ENCODE peak calls at places on chromosomes 1 and 21, in six cellular contexts. M is mammary epithelial cell, A is endothelial cell of umbilical vein, F is GM23248, E is HCT116, O is neuronal stem cell. K is an unnamed sample.

GRCh38 chr1:115021145-115021544 is 8.5 kb upstream of the TSHB start:
- DNase-seq in M (no peak), A (no peak), F (no peak), E (no peak), O (no peak), K (no peak)

GRCh38 chr21:31220567-31220966 is 123.5 kb downstream of the TIAM1 start:
- DNase-seq in M (peak; percentile 84), A (no peak), F (peak; percentile 90), E (no peak), O (peak; percentile 38), K (no peak)

GRCh38 chr21:29080454-29080930 is 7.0 kb upstream of the CCT8 start:
- DNase-seq in M (no peak), A (peak; percentile 28), F (no peak), E (no peak), O (no peak), K (no peak)

GRCh38 chr1:117366281-117366981 is 818 bp upstream of the MAN1A2 start:
- DNase-seq in M (peak; percentile 75), A (peak; percentile 79), F (peak; percentile 90), E (no peak), O (peak; percentile 79), K (peak; percentile 83)

GRCh38 chr1:232029297-232029696 is 402.7 kb downstream of the DISC1 start:
- DNase-seq in M (no peak), A (no peak), F (no peak), E (no peak), O (no peak), K (no peak)

GRCh38 chr1:33876970-33877680 is 13.2 kb downstream of the HMGB4 start:
- DNase-seq in M (no peak), A (no peak), F (peak; percentile 98), E (no peak), O (no peak), K (no peak)

GRCh38 chr1:9473032-9473792 is 66.1 kb upstream of the SLC25A33 start:
- DNase-seq in M (peak; percentile 93), A (peak; percentile 24), F (peak; percentile 98), E (peak; percentile 12), O (no peak), K (peak; percentile 76)

GRCh38 chr1:72186733-72187307 is 95.5 kb downstream of the NEGR1 start:
- DNase-seq in M (peak; percentile 19), A (peak; percentile 51), F (peak; percentile 53), E (no peak), O (no peak), K (no peak)

GRCh38 chr1:227999056-227999930 is 7.5 kb upstream of the WNT3A start:
- DNase-seq in M (peak; percentile 68), A (peak; percentile 71), F (peak; percentile 87), E (peak; percentile 71), O (peak; percentile 61), K (peak; percentile 67)

GRCh38 chr1:225919906-225920305 is 4.1 kb downstream of the PYCR2 start:
- DNase-seq in M (peak; percentile 83), A (peak; percentile 95), F (peak; percentile 83), E (no peak), O (no peak), K (no peak)

GRCh38 chr1:79663916-79664315 is 657.4 kb upstream of the ADGRL4 start:
- DNase-seq in M (no peak), A (no peak), F (no peak), E (no peak), O (peak; percentile 14), K (no peak)

GRCh38 chr1:231643333-231644237 is 17.0 kb downstream of the DISC1 start:
- DNase-seq in M (no peak), A (no peak), F (no peak), E (no peak), O (no peak), K (no peak)

GRCh38 chr1:200409203-200409760 is 554 bp downstream of the ZNF281 start:
- DNase-seq in M (no peak), A (peak; percentile 59), F (peak; percentile 56), E (no peak), O (no peak), K (peak; percentile 38)

GRCh38 chr1:14737561-14738094 is 139.1 kb downstream of the KAZN start:
- DNase-seq in M (no peak), A (no peak), F (no peak), E (no peak), O (no peak), K (no peak)

GRCh38 chr21:44392185-44392584 is 38.8 kb downstream of the TRPM2 start:
- DNase-seq in M (no peak), A (no peak), F (no peak), E (no peak), O (no peak), K (no peak)

GRCh38 chr1:96521994-96522760 is 199.4 kb upstream of the PTBP2 start:
- DNase-seq in M (peak; percentile 54), A (no peak), F (peak; percentile 71), E (no peak), O (no peak), K (no peak)

GRCh38 chr1:5992814-5993552 is 758 bp upstream of the NPHP4 start:
- DNase-seq in M (no peak), A (no peak), F (peak; percentile 47), E (no peak), O (no peak), K (no peak)

GRCh38 chr21:15400905-15401304 is 328.9 kb upstream of the USP25 start:
- DNase-seq in M (peak; percentile 22), A (peak; percentile 2), F (no peak), E (no peak), O (no peak), K (no peak)

GRCh38 chr21:22961248-22961647 is 1963.0 kb downstream of the NCAM2 start:
- DNase-seq in M (no peak), A (no peak), F (no peak), E (no peak), O (no peak), K (no peak)

GRCh38 chr1:240092301-240093119 is 827 bp downstream of the FMN2 start:
- DNase-seq in M (peak; percentile 4), A (peak; percentile 38), F (peak; percentile 88), E (no peak), O (peak; percentile 44), K (peak; percentile 23)

GRCh38 chr1:15584489-15585363 is at the start of gene AGMAT:
- DNase-seq in M (no peak), A (peak; percentile 16), F (peak; percentile 64), E (no peak), O (no peak), K (peak; percentile 76)

GRCh38 chr21:23534833-23535232 is 2072.4 kb downstream of the MRPL39 start:
- DNase-seq in M (no peak), A (no peak), F (no peak), E (no peak), O (no peak), K (no peak)

GRCh38 chr1:244288663-244289062 is 163.0 kb downstream of the ADSS2 start:
- DNase-seq in M (no peak), A (no peak), F (no peak), E (no peak), O (no peak), K (no peak)

GRCh38 chr1:145997156-145998023 is 1.0 kb upstream of the TXNIP start:
- DNase-seq in M (no peak), A (peak; percentile 22), F (no peak), E (no peak), O (no peak), K (no peak)

GRCh38 chr1:17559618-17560419 is 20.3 kb downstream of the ARHGEF10L start:
- DNase-seq in M (peak; percentile 65), A (no peak), F (no peak), E (no peak), O (no peak), K (peak; percentile 71)

GRCh38 chr1:245751111-245751510 is 596.3 kb downstream of the KIF26B start:
- DNase-seq in M (no peak), A (no peak), F (peak; percentile 59), E (no peak), O (no peak), K (no peak)

GRCh38 chr1:206686486-206687249 is 2.0 kb downstream of the MAPKAPK2 start:
- DNase-seq in M (no peak), A (no peak), F (no peak), E (no peak), O (no peak), K (no peak)

GRCh38 chr1:206687915-206688442 is 3.3 kb downstream of the MAPKAPK2 start:
- DNase-seq in M (peak; percentile 20), A (peak; percentile 24), F (peak; percentile 69), E (no peak), O (no peak), K (no peak)

GRCh38 chr1:206685256-206685748 is 597 bp downstream of the MAPKAPK2 start:
- DNase-seq in M (no peak), A (peak; percentile 22), F (peak; percentile 76), E (no peak), O (peak; percentile 36), K (no peak)

GRCh38 chr1:206685749-206686485 is 1.2 kb downstream of the MAPKAPK2 start:
- DNase-seq in M (peak; percentile 78), A (peak; percentile 61), F (peak; percentile 90), E (peak; percentile 24), O (peak; percentile 61), K (peak; percentile 56)

DNA sequence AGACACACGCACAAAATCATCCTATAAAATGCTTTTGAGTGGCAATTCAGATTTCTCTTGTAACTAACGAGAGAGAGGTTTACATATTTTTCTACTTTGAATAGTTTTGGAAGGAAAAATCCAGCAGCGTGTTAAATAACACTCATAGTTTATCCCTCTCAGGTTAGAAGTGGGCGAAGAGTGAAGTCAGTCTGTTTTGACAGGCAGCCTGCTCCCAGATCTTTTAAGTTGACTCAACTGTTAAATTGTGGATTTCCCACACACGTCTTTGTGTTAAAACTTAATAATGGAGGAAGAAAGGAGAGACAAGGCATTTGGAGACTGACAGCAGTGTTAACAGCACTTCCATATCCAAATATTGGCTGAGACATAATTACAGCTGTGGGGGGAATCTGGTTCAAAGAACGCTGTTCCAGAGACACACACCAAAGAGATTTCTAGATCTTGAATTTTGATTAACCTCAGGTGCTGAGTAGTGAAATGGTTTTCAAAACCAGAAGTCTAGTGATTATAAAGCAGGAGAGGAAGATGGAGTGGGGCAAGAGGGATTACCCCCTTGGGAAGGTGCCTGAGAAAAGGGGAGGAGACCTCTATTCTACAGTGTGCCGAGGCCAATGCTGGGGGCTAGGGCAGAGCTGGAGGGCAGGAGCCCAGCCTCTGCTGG is 2.7 kb downstream of the MAPKAPK2 start:
- DNase-seq in M (no peak), A (no peak), F (no peak), E (no peak), O (no peak), K (no peak)
- H3K4me3 ChIP-seq in M (no peak overlapping the region), A (peak overlapping the region; percentile 94), F (peak overlapping the region; percentile 93), E (no peak overlapping the region), O (no peak overlapping the region), K (peak overlapping the region; percentile 2)

GRCh38 chr1:118979754-118980270 is 8.3 kb downstream of the TBX15 start:
- DNase-seq in M (no peak), A (no peak), F (peak; percentile 66), E (no peak), O (peak; percentile 47), K (no peak)
- H3K27ac ChIP-seq in M (no peak overlapping the region), A (no peak overlapping the region), F (peak overlapping the region; percentile 96), E (no peak overlapping the region), O (no peak overlapping the region), K (no peak overlapping the region)

GRCh38 chr1:84735483-84735882 is 45.2 kb upstream of the SSX2IP start:
- DNase-seq in M (peak; percentile 27), A (no peak), F (peak; percentile 37), E (no peak), O (no peak), K (no peak)
- H3K9ac ChIP-seq in M (no peak overlapping the region), A (no peak overlapping the region), F (no peak overlapping the region), E (no peak overlapping the region), O (no peak overlapping the region), K (no peak overlapping the region)

DNA sequence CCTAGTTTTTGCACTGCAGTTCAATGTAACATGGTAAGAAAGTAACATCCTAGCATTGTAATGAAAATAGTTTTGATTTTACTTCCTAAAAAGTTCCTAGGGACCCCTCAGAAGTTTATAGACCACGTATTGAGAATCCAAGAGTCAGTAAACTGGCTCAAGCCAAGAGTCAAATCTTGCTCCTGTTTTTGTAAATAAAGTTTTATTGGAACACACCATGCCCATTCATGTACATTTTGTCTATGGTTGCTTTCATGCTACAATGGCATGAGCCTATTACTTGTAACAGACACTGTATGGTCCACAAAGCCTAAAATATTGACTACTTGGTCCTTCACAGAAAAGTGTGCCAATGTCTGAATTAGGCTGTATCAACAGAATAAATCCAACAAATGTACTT is 301.0 kb downstream of the LMO4 start:
- DNase-seq in M (no peak), A (no peak), F (no peak), E (no peak), O (no peak), K (no peak)
- H3K4me3 ChIP-seq in M (no peak overlapping the region), A (no peak overlapping the region), F (no peak overlapping the region), E (no peak overlapping the region), O (no peak overlapping the region), K (no peak overlapping the region)

K was measured in colonic mucosa.